ENCODE peak calls at places on chromosomes 11 and 22, in seven cellular contexts. One of them, this sample, is unnamed.

GRCh38 chr11:76077575-76078150 is 128.6 kb downstream of the WNT11 start:
- DNase-seq in neural progenitor cell: no peak
- DNase-seq in PC-3: no peak
- DNase-seq in GM23338: no peak
- DNase-seq in MM.1S: no peak
- DNase-seq in HCT116: no peak
- DNase-seq in GM23248: no peak
- DNase-seq in this sample: no peak

GRCh38 chr11:1042626-1043562 is 6.4 kb upstream of the MUC6 start:
- DNase-seq in neural progenitor cell: no peak
- DNase-seq in PC-3: no peak
- DNase-seq in GM23338: no peak
- DNase-seq in MM.1S: no peak
- DNase-seq in HCT116: no peak
- DNase-seq in GM23248: no peak
- DNase-seq in this sample: no peak

GRCh38 chr22:18012528-18012927 is 11.8 kb downstream of the MICAL3 start:
- DNase-seq in neural progenitor cell: no peak
- DNase-seq in PC-3: peak
- DNase-seq in GM23338: no peak
- DNase-seq in MM.1S: no peak
- DNase-seq in HCT116: no peak
- DNase-seq in GM23248: peak
- DNase-seq in this sample: peak

GRCh38 chr11:68002943-68003845 is 703 bp downstream of the UNC93B1 start:
- DNase-seq in neural progenitor cell: peak
- DNase-seq in PC-3: peak
- DNase-seq in GM23338: peak
- DNase-seq in MM.1S: peak
- DNase-seq in HCT116: no peak
- DNase-seq in GM23248: peak
- DNase-seq in this sample: peak

GRCh38 chr11:121300313-121300971 is 7.9 kb downstream of the SC5D start:
- DNase-seq in neural progenitor cell: no peak
- DNase-seq in PC-3: no peak
- DNase-seq in GM23338: no peak
- DNase-seq in MM.1S: no peak
- DNase-seq in HCT116: no peak
- DNase-seq in GM23248: no peak
- DNase-seq in this sample: no peak

GRCh38 chr11:15918212-15918611 is 438.1 kb downstream of the SOX6 start:
- DNase-seq in neural progenitor cell: peak
- DNase-seq in PC-3: no peak
- DNase-seq in GM23338: no peak
- DNase-seq in MM.1S: no peak
- DNase-seq in HCT116: no peak
- DNase-seq in GM23248: no peak
- DNase-seq in this sample: no peak

GRCh38 chr22:49026476-49027121 is 801.1 kb downstream of the BRD1 start:
- DNase-seq in neural progenitor cell: peak
- DNase-seq in PC-3: no peak
- DNase-seq in GM23338: no peak
- DNase-seq in MM.1S: no peak
- DNase-seq in HCT116: no peak
- DNase-seq in GM23248: no peak
- DNase-seq in this sample: no peak

GRCh38 chr11:19714093-19714386 is 1.4 kb downstream of the NAV2 start:
- DNase-seq in neural progenitor cell: peak
- DNase-seq in PC-3: peak
- DNase-seq in GM23338: peak
- DNase-seq in MM.1S: no peak
- DNase-seq in HCT116: no peak
- DNase-seq in GM23248: peak
- DNase-seq in this sample: peak

GRCh38 chr22:35369996-35370395 is 10.9 kb upstream of the HMOX1 start:
- DNase-seq in neural progenitor cell: no peak
- DNase-seq in PC-3: no peak
- DNase-seq in GM23338: no peak
- DNase-seq in MM.1S: no peak
- DNase-seq in HCT116: no peak
- DNase-seq in GM23248: no peak
- DNase-seq in this sample: no peak

GRCh38 chr11:67054851-67055523 is 1.7 kb upstream of the RHOD start:
- DNase-seq in neural progenitor cell: no peak
- DNase-seq in PC-3: peak
- DNase-seq in GM23338: no peak
- DNase-seq in MM.1S: peak
- DNase-seq in HCT116: peak
- DNase-seq in GM23248: peak
- DNase-seq in this sample: peak

GRCh38 chr11:115682101-115682500 is 177.9 kb upstream of the CADM1 start:
- DNase-seq in neural progenitor cell: no peak
- DNase-seq in PC-3: no peak
- DNase-seq in GM23338: no peak
- DNase-seq in MM.1S: no peak
- DNase-seq in HCT116: no peak
- DNase-seq in GM23248: no peak
- DNase-seq in this sample: no peak

GRCh38 chr11:112751312-112751711 is 209.9 kb upstream of the NCAM1 start:
- DNase-seq in neural progenitor cell: no peak
- DNase-seq in PC-3: no peak
- DNase-seq in GM23338: no peak
- DNase-seq in MM.1S: no peak
- DNase-seq in HCT116: no peak
- DNase-seq in GM23248: no peak
- DNase-seq in this sample: no peak

GRCh38 chr22:46514592-46515207 is 22.7 kb downstream of the CELSR1 start:
- DNase-seq in neural progenitor cell: no peak
- DNase-seq in PC-3: peak
- DNase-seq in GM23338: no peak
- DNase-seq in MM.1S: no peak
- DNase-seq in HCT116: no peak
- DNase-seq in GM23248: peak
- DNase-seq in this sample: peak

GRCh38 chr11:100625041-100625440 is 62.0 kb upstream of the ARHGAP42 start:
- DNase-seq in neural progenitor cell: no peak
- DNase-seq in PC-3: no peak
- DNase-seq in GM23338: no peak
- DNase-seq in MM.1S: no peak
- DNase-seq in HCT116: no peak
- DNase-seq in GM23248: no peak
- DNase-seq in this sample: no peak

GRCh38 chr11:6229911-6230310 is 4.5 kb downstream of the FHIP1B start:
- DNase-seq in neural progenitor cell: no peak
- DNase-seq in PC-3: no peak
- DNase-seq in GM23338: no peak
- DNase-seq in MM.1S: no peak
- DNase-seq in HCT116: no peak
- DNase-seq in GM23248: no peak
- DNase-seq in this sample: peak

GRCh38 chr11:10489444-10489785 is 34.4 kb downstream of the AMPD3 start:
- DNase-seq in neural progenitor cell: no peak
- DNase-seq in PC-3: no peak
- DNase-seq in GM23338: no peak
- DNase-seq in MM.1S: no peak
- DNase-seq in HCT116: no peak
- DNase-seq in GM23248: no peak
- DNase-seq in this sample: no peak

GRCh38 chr22:19815093-19815822 is 39.4 kb downstream of the GNB1L start:
- DNase-seq in neural progenitor cell: no peak
- DNase-seq in PC-3: no peak
- DNase-seq in GM23338: no peak
- DNase-seq in MM.1S: no peak
- DNase-seq in HCT116: no peak
- DNase-seq in GM23248: peak
- DNase-seq in this sample: no peak

GRCh38 chr11:15670520-15671070 is 555.9 kb downstream of the INSC start:
- DNase-seq in neural progenitor cell: no peak
- DNase-seq in PC-3: no peak
- DNase-seq in GM23338: no peak
- DNase-seq in MM.1S: no peak
- DNase-seq in HCT116: no peak
- DNase-seq in GM23248: no peak
- DNase-seq in this sample: no peak

GRCh38 chr22:49392247-49392646 is 435.4 kb downstream of the BRD1 start:
- DNase-seq in neural progenitor cell: no peak
- DNase-seq in PC-3: no peak
- DNase-seq in GM23338: no peak
- DNase-seq in MM.1S: no peak
- DNase-seq in HCT116: no peak
- DNase-seq in GM23248: no peak
- DNase-seq in this sample: no peak

GRCh38 chr11:96306933-96307747 is 35.9 kb downstream of the MAML2 start:
- DNase-seq in neural progenitor cell: peak
- DNase-seq in PC-3: peak
- DNase-seq in GM23338: peak
- DNase-seq in MM.1S: no peak
- DNase-seq in HCT116: peak
- DNase-seq in GM23248: peak
- DNase-seq in this sample: peak

GRCh38 chr11:86816251-86816726 is 15.9 kb downstream of the PRSS23 start:
- DNase-seq in neural progenitor cell: no peak
- DNase-seq in PC-3: peak
- DNase-seq in GM23338: no peak
- DNase-seq in MM.1S: no peak
- DNase-seq in HCT116: no peak
- DNase-seq in GM23248: peak
- DNase-seq in this sample: peak

GRCh38 chr22:24025475-24025874 is 14.4 kb downstream of the CABIN1 start:
- DNase-seq in neural progenitor cell: no peak
- DNase-seq in PC-3: no peak
- DNase-seq in GM23338: no peak
- DNase-seq in MM.1S: no peak
- DNase-seq in HCT116: no peak
- DNase-seq in GM23248: no peak
- DNase-seq in this sample: no peak

GRCh38 chr22:50020606-50021005 is 8.0 kb upstream of the IL17REL start:
- DNase-seq in neural progenitor cell: no peak
- DNase-seq in PC-3: no peak
- DNase-seq in GM23338: no peak
- DNase-seq in MM.1S: no peak
- DNase-seq in HCT116: no peak
- DNase-seq in GM23248: no peak
- DNase-seq in this sample: no peak

GRCh38 chr11:75553889-75554257 is 8.2 kb upstream of the SERPINH1 start:
- DNase-seq in neural progenitor cell: no peak
- DNase-seq in PC-3: no peak
- DNase-seq in GM23338: no peak
- DNase-seq in MM.1S: no peak
- DNase-seq in HCT116: no peak
- DNase-seq in GM23248: no peak
- DNase-seq in this sample: no peak

GRCh38 chr11:32960553-32961164 is 55.0 kb upstream of the DEPDC7 start:
- DNase-seq in neural progenitor cell: peak
- DNase-seq in PC-3: peak
- DNase-seq in GM23338: peak
- DNase-seq in MM.1S: peak
- DNase-seq in HCT116: peak
- DNase-seq in GM23248: peak
- DNase-seq in this sample: peak

DNA sequence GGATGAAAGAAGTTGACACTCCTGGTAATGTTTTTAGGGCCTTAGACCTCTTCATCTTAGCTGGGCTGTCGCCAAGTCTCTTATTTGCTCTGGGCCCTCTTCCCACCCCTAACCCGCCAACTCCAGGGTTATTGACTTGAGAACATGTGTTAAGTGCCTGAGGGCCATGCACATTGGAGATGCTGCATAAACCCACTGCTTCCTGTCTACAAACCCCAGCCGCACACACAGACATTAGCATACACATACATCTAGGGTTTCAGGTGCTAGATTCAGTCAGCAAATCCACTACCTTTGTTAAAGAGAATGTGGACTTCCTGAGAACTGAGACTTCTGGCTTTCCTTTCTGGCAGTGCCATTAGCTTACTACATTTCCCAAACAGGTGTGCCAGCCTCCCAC is 817 bp downstream of the PANX3 start:
- DNase-seq in neural progenitor cell: no peak
- DNase-seq in PC-3: no peak
- DNase-seq in GM23338: no peak
- DNase-seq in MM.1S: peak
- DNase-seq in HCT116: no peak
- DNase-seq in GM23248: no peak
- DNase-seq in this sample: no peak
- H3K4me2 ChIP-seq in neural progenitor cell: no peak
- H3K4me2 ChIP-seq in PC-3: no peak
- H3K4me2 ChIP-seq in GM23338: no peak
- H3K4me2 ChIP-seq in MM.1S: peak
- H3K4me2 ChIP-seq in HCT116: no peak
- H3K4me2 ChIP-seq in GM23248: no peak
- H3K4me2 ChIP-seq in this sample: no peak

GRCh38 chr11:108545909-108546501 is 47.6 kb downstream of the EXPH5 start:
- DNase-seq in neural progenitor cell: no peak
- DNase-seq in PC-3: no peak
- DNase-seq in GM23338: no peak
- DNase-seq in MM.1S: no peak
- DNase-seq in HCT116: no peak
- DNase-seq in GM23248: no peak
- DNase-seq in this sample: no peak
- TF ChIP-seq EZH2phosphoT487 in neural progenitor cell: no peak
- TF ChIP-seq EZH2phosphoT487 in PC-3: no peak
- TF ChIP-seq EZH2phosphoT487 in GM23338: no peak
- TF ChIP-seq EZH2phosphoT487 in MM.1S: no peak
- TF ChIP-seq EZH2phosphoT487 in HCT116: no peak
- TF ChIP-seq EZH2phosphoT487 in GM23248: no peak
- TF ChIP-seq EZH2phosphoT487 in this sample: no peak

GRCh38 chr22:37379085-37379484 is 48.2 kb downstream of the ELFN2 start:
- DNase-seq in neural progenitor cell: no peak
- DNase-seq in PC-3: no peak
- DNase-seq in GM23338: no peak
- DNase-seq in MM.1S: peak
- DNase-seq in HCT116: no peak
- DNase-seq in GM23248: no peak
- DNase-seq in this sample: no peak
- TF ChIP-seq EZH2 in neural progenitor cell: no peak
- TF ChIP-seq EZH2 in PC-3: no peak
- TF ChIP-seq EZH2 in GM23338: no peak
- TF ChIP-seq EZH2 in MM.1S: no peak
- TF ChIP-seq EZH2 in HCT116: no peak
- TF ChIP-seq EZH2 in GM23248: no peak
- TF ChIP-seq EZH2 in this sample: no peak

GRCh38 chr22:40020956-40021355 is 26.2 kb downstream of the FAM83F start:
- DNase-seq in neural progenitor cell: no peak
- DNase-seq in PC-3: no peak
- DNase-seq in GM23338: no peak
- DNase-seq in MM.1S: no peak
- DNase-seq in HCT116: no peak
- DNase-seq in GM23248: no peak
- DNase-seq in this sample: no peak

GRCh38 chr22:40021401-40022000 is 26.7 kb downstream of the FAM83F start:
- DNase-seq in neural progenitor cell: no peak
- DNase-seq in PC-3: no peak
- DNase-seq in GM23338: no peak
- DNase-seq in MM.1S: no peak
- DNase-seq in HCT116: no peak
- DNase-seq in GM23248: no peak
- DNase-seq in this sample: no peak

GRCh38 chr22:40022536-40023225 is 27.9 kb downstream of the FAM83F start:
- DNase-seq in neural progenitor cell: no peak
- DNase-seq in PC-3: no peak
- DNase-seq in GM23338: no peak
- DNase-seq in MM.1S: no peak
- DNase-seq in HCT116: no peak
- DNase-seq in GM23248: peak
- DNase-seq in this sample: no peak

GRCh38 chr22:40024201-40025061 is 29.7 kb downstream of the FAM83F start:
- DNase-seq in neural progenitor cell: peak
- DNase-seq in PC-3: peak
- DNase-seq in GM23338: peak
- DNase-seq in MM.1S: peak
- DNase-seq in HCT116: peak
- DNase-seq in GM23248: peak
- DNase-seq in this sample: peak

GRCh38 chr22:40023226-40023925 is 28.6 kb downstream of the FAM83F start:
- DNase-seq in neural progenitor cell: peak
- DNase-seq in PC-3: no peak
- DNase-seq in GM23338: no peak
- DNase-seq in MM.1S: no peak
- DNase-seq in HCT116: no peak
- DNase-seq in GM23248: no peak
- DNase-seq in this sample: no peak
- H3K4me2 ChIP-seq in neural progenitor cell: no peak
- H3K4me2 ChIP-seq in PC-3: no peak
- H3K4me2 ChIP-seq in GM23338: no peak
- H3K4me2 ChIP-seq in MM.1S: no peak
- H3K4me2 ChIP-seq in HCT116: no peak
- H3K4me2 ChIP-seq in GM23248: no peak
- H3K4me2 ChIP-seq in this sample: no peak